ENCODE peak calls at places on chromosomes 13 and 19, in nine cellular contexts. R, V, Y, P, H, I, Z, G and T are unnamed samples.

GRCh38 chr13:109156181-109156935 is 526.9 kb downstream of the MYO16 start:
- DNase-seq in V (no peak), R (no peak), Z (peak; percentile 44), H (peak; percentile 45), P (no peak), Y (no peak), G (peak; percentile 88), I (peak; percentile 55), T (no peak)

GRCh38 chr19:33186835-33187540 is 7.1 kb upstream of the LRP3 start:
- DNase-seq in I (no peak), R (no peak), H (no peak), G (no peak), P (no peak), V (peak; percentile 39), Y (no peak), Z (no peak), T (no peak)

GRCh38 chr13:62357887-62358645 is 942.4 kb upstream of the PCDH20 start:
- DNase-seq in V (peak; percentile 69), R (no peak), I (peak; percentile 94), H (no peak), P (no peak), G (peak; percentile 56), Z (no peak), Y (no peak), T (peak; percentile 70)

GRCh38 chr13:72652681-72653080 is 74.7 kb downstream of the MZT1 start:
- DNase-seq in Z (no peak), R (no peak), H (no peak), I (no peak), Y (no peak), G (peak; percentile 0), P (no peak), V (no peak), T (no peak)

GRCh38 chr13:97982286-97982685 is 28.8 kb downstream of the IPO5 start:
- DNase-seq in I (no peak), Y (no peak), R (no peak), Z (no peak), G (peak; percentile 46), H (no peak), V (no peak), P (no peak), T (no peak)

GRCh38 chr13:21997726-21998125 is 326.9 kb downstream of the FGF9 start:
- DNase-seq in R (no peak), V (no peak), P (no peak), I (no peak), H (no peak), Y (no peak), G (no peak), Z (no peak), T (no peak)

GRCh38 chr13:19324325-19324724 is 142.7 kb upstream of the TUBA3C start:
- DNase-seq in Y (no peak), Z (no peak), G (no peak), V (no peak), R (no peak), I (no peak), H (no peak), P (no peak), T (no peak)

GRCh38 chr13:48647625-48648024 is 6.1 kb upstream of the CYSLTR2 start:
- DNase-seq in Z (no peak), Y (no peak), G (no peak), I (peak; percentile 55), V (no peak), R (no peak), H (no peak), P (no peak), T (no peak)

GRCh38 chr19:9362905-9363304 is at the start of gene ZNF177:
- DNase-seq in G (peak; percentile 8), Z (no peak), Y (no peak), I (no peak), R (no peak), V (no peak), P (no peak), H (no peak), T (no peak)

GRCh38 chr19:46481947-46482346 is 10.6 kb upstream of the PNMA8A start:
- DNase-seq in H (no peak), P (no peak), G (peak; percentile 63), Z (no peak), V (no peak), Y (no peak), R (no peak), I (no peak), T (no peak)

GRCh38 chr13:42728507-42729180 is 52.7 kb upstream of the FAM216B start:
- DNase-seq in P (no peak), R (no peak), H (no peak), Z (no peak), V (no peak), Y (no peak), G (no peak), I (no peak), T (no peak)

GRCh38 chr19:15210323-15210774 is 9.6 kb upstream of the NOTCH3 start:
- DNase-seq in R (no peak), H (peak; percentile 28), Y (no peak), I (no peak), V (no peak), G (peak; percentile 55), P (no peak), Z (no peak), T (no peak)

GRCh38 chr19:14479985-14480694 is 5.0 kb upstream of the PTGER1 start:
- DNase-seq in P (peak; percentile 61), Y (peak; percentile 91), V (peak; percentile 39), I (peak; percentile 82), H (no peak), G (peak; percentile 43), R (peak; percentile 91), Z (no peak), T (no peak)